ENCODE peak calls at places on chromosomes 12 and 14, in nine cellular contexts. Y is A549, K is esophagus squamous epithelium, W is uterus, U is body of pancreas, G is transverse colon, B is suprapubic skin, F is ovary, I is K562. C is an unnamed sample.

GRCh38 chr12:44819884-44820283 is 56.2 kb downstream of the NELL2 start:
- DNase-seq in Y (no peak), K (no peak), W (no peak), U (no peak), G (no peak), B (no peak), F (no peak), I (no peak), C (no peak)

GRCh38 chr14:99736600-99737371 is 52.7 kb downstream of the CYP46A1 start:
- DNase-seq in Y (no peak), K (no peak), W (no peak), U (no peak), G (no peak), B (no peak), F (no peak), I (no peak), C (peak; percentile 68)

GRCh38 chr12:6607751-6608591 is 792 bp upstream of the CHD4 start:
- DNase-seq in Y (peak; percentile 76), K (no peak), W (peak; percentile 65), U (peak; percentile 73), G (peak; percentile 76), B (no peak), F (peak; percentile 68), I (peak; percentile 68), C (no peak)

GRCh38 chr12:108835860-108836634 is 21.3 kb downstream of the SSH1 start:
- DNase-seq in Y (no peak), K (no peak), W (no peak), U (no peak), G (no peak), B (no peak), F (no peak), I (no peak), C (no peak)

GRCh38 chr12:6430124-6430989 is 14.4 kb upstream of the CD27 start:
- DNase-seq in Y (peak; percentile 93), K (no peak), W (peak; percentile 92), U (peak; percentile 69), G (peak; percentile 88), B (peak; percentile 96), F (peak; percentile 77), I (peak; percentile 70), C (peak; percentile 68)

GRCh38 chr12:12384601-12385321 is 27.9 kb downstream of the BORCS5 start:
- DNase-seq in Y (no peak), K (no peak), W (no peak), U (no peak), G (no peak), B (no peak), F (no peak), I (peak; percentile 13), C (no peak)

GRCh38 chr12:6650832-6651231 is 3.6 kb upstream of the ACRBP start:
- DNase-seq in Y (no peak), K (no peak), W (no peak), U (no peak), G (no peak), B (no peak), F (no peak), I (no peak), C (no peak)

GRCh38 chr12:93783827-93784226 is 106.7 kb downstream of the CRADD start:
- DNase-seq in Y (no peak), K (no peak), W (no peak), U (no peak), G (no peak), B (no peak), F (no peak), I (no peak), C (no peak)

GRCh38 chr12:34294137-34294536 is 271.8 kb downstream of the ALG10 start:
- DNase-seq in Y (no peak), K (no peak), W (no peak), U (no peak), G (no peak), B (no peak), F (no peak), I (no peak), C (no peak)

GRCh38 chr14:102279282-102279681 is 25.7 kb downstream of the MOK start:
- DNase-seq in Y (no peak), K (no peak), W (no peak), U (no peak), G (no peak), B (no peak), F (no peak), I (no peak), C (no peak)

GRCh38 chr14:102279688-102280348 is 25.1 kb downstream of the MOK start:
- DNase-seq in Y (peak; percentile 87), K (no peak), W (no peak), U (no peak), G (no peak), B (no peak), F (no peak), I (no peak), C (no peak)

GRCh38 chr14:102278631-102278935 is 26.4 kb downstream of the MOK start:
- DNase-seq in Y (no peak), K (no peak), W (no peak), U (no peak), G (no peak), B (no peak), F (no peak), I (no peak), C (no peak)

GRCh38 chr14:102275866-102276265 is 29.1 kb downstream of the MOK start:
- DNase-seq in Y (no peak), K (no peak), W (no peak), U (no peak), G (no peak), B (no peak), F (no peak), I (no peak), C (no peak)

GRCh38 chr14:102277874-102278630 is 26.9 kb downstream of the MOK start:
- DNase-seq in Y (no peak), K (no peak), W (no peak), U (no peak), G (no peak), B (no peak), F (no peak), I (no peak), C (no peak)
- TF ChIP-seq POLR2A in Y (no peak), K (no peak), W (no peak), U (no peak), G (no peak), B (no peak), F (no peak), I (no peak), C (no peak)

GRCh38 chr14:88935083-88935482 is 110.6 kb downstream of the TTC8 start:
- DNase-seq in Y (no peak), K (no peak), W (no peak), U (no peak), G (no peak), B (no peak), F (no peak), I (no peak), C (no peak)

GRCh38 chr14:88933203-88933602 is 108.8 kb downstream of the TTC8 start:
- DNase-seq in Y (no peak), K (no peak), W (no peak), U (no peak), G (no peak), B (no peak), F (no peak), I (no peak), C (no peak)

GRCh38 chr14:88934231-88934898 is 109.9 kb downstream of the TTC8 start:
- DNase-seq in Y (no peak), K (no peak), W (no peak), U (no peak), G (no peak), B (no peak), F (no peak), I (no peak), C (no peak)

GRCh38 chr14:88929656-88930436 is 105.4 kb downstream of the TTC8 start:
- DNase-seq in Y (no peak), K (no peak), W (no peak), U (no peak), G (no peak), B (no peak), F (no peak), I (peak; percentile 12), C (no peak)
- TF ChIP-seq CTCF in Y (no peak), K (no peak), W (no peak), U (no peak), G (no peak), B (no peak), F (no peak), I (peak; percentile 26), C (no peak)

GRCh38 chr14:92956961-92957360 is 34.0 kb downstream of the CHGA start:
- DNase-seq in Y (no peak), K (no peak), W (no peak), U (no peak), G (no peak), B (no peak), F (no peak), I (no peak), C (no peak)
- H3K4me1 ChIP-seq in Y (peaks cover 19% of the 10 kb centered on the region), K (no peaks in the 10 kb centered on the region), W (no peaks in the 10 kb centered on the region), U (no peaks in the 10 kb centered on the region), G (peaks cover 3% of the 10 kb centered on the region), B (peaks cover 1% of the 10 kb centered on the region), F (no peaks in the 10 kb centered on the region), I (no peaks in the 10 kb centered on the region), C (peaks cover 13% of the 10 kb centered on the region)

GRCh38 chr12:57429473-57430116 is 1.2 kb downstream of the R3HDM2 start:
- DNase-seq in Y (no peak), K (no peak), W (no peak), U (no peak), G (no peak), B (no peak), F (no peak), I (no peak), C (no peak)

GRCh38 chr12:57428965-57429364 is 1.9 kb downstream of the R3HDM2 start:
- DNase-seq in Y (no peak), K (no peak), W (no peak), U (no peak), G (no peak), B (no peak), F (no peak), I (no peak), C (no peak)

GRCh38 chr12:57433370-57433769 is 1.2 kb upstream of the INHBC start:
- DNase-seq in Y (no peak), K (no peak), W (no peak), U (no peak), G (no peak), B (no peak), F (no peak), I (no peak), C (no peak)

GRCh38 chr12:57430931-57431566 is at the start of gene R3HDM2:
- DNase-seq in Y (peak; percentile 97), K (peak; percentile 69), W (peak; percentile 96), U (peak; percentile 97), G (peak; percentile 97), B (peak; percentile 97), F (peak; percentile 96), I (no peak), C (peak; percentile 97)

DNA sequence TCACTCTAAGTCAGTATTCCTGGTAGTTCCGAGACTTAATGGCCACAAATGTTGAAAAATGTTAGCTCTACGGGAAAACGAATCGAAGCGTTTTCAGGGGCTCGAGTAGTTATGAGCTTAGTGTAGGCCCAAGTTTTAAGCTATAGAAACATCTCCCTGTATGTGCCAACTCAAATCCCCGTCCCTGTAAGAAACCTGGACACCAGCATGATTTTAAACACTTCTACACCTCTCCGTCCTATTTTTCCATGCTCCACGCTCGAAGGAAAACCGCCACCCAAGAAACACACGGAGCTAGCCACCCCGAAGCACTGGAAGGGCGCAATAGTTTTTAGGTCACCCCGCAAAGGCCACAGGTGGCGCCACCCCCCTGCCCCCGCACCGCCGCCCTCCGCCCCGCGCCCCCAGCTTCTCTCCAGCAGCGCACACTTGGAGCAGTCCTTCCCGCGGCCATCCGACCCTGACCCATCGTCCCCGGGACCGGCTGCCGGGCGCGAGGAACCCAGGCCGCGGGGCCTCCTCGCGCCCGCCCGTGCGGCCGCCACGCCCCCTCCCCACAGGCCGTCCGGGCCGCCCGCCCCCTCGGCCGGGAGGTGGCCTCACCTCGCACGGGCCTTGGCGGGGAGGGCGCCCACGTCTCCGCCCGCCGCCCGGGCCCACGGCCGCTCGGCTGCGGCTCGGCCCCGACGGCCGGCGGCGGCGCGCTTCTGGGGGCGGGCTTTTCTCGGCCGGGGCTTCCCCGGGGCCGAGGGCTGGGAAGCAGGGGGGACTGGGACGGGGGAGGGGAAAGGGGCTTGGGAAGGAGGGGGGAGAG is 519 bp downstream of the R3HDM2 start:
- DNase-seq in Y (peak; percentile 50), K (no peak), W (no peak), U (no peak), G (no peak), B (peak; percentile 78), F (peak; percentile 73), I (peak; percentile 94), C (peak; percentile 62)
- TF ChIP-seq POLR2A in Y (peak; percentile 64), K (no peak), W (no peak), U (no peak), G (no peak), B (no peak), F (no peak), I (peak; percentile 45), C (no peak)

C was measured in heart left ventricle.